ENCODE peak calls at places on chromosomes 16 and 17, in four cellular contexts. One of them, this sample, is unnamed.

GRCh38 chr16:77592021-77592420 is 130.3 kb upstream of the NUDT7 start:
- DNase-seq in GM12864: no peak
- DNase-seq in heart left ventricle: no peak
- DNase-seq in transverse colon: no peak
- DNase-seq in this sample: no peak

GRCh38 chr17:19703106-19703775 is 13.1 kb downstream of the SLC47A2 start:
- DNase-seq in GM12864: no peak
- DNase-seq in heart left ventricle: no peak
- DNase-seq in transverse colon: no peak
- DNase-seq in this sample: no peak

GRCh38 chr16:86740298-86740697 is 161.9 kb downstream of the FOXL1 start:
- DNase-seq in GM12864: no peak
- DNase-seq in heart left ventricle: no peak
- DNase-seq in transverse colon: no peak
- DNase-seq in this sample: no peak

GRCh38 chr16:1006781-1007180 is 25.2 kb downstream of the SOX8 start:
- DNase-seq in transverse colon: no peak
- DNase-seq in GM12864: no peak
- DNase-seq in heart left ventricle: no peak
- DNase-seq in this sample: no peak

GRCh38 chr16:84308120-84308519 is 13.4 kb downstream of the WFDC1 start:
- DNase-seq in heart left ventricle: peak
- DNase-seq in transverse colon: peak
- DNase-seq in GM12864: no peak
- DNase-seq in this sample: peak

GRCh38 chr17:76343106-76343505 is 10.6 kb downstream of the PRPSAP1 start:
- DNase-seq in GM12864: no peak
- DNase-seq in transverse colon: no peak
- DNase-seq in heart left ventricle: no peak
- DNase-seq in this sample: no peak

GRCh38 chr16:10964891-10965326 is 20.5 kb downstream of the CLEC16A start:
- DNase-seq in GM12864: no peak
- DNase-seq in heart left ventricle: no peak
- DNase-seq in transverse colon: no peak
- DNase-seq in this sample: no peak

GRCh38 chr16:303760-304505 is 21.0 kb downstream of the PDIA2 start:
- DNase-seq in GM12864: no peak
- DNase-seq in heart left ventricle: no peak
- DNase-seq in transverse colon: no peak
- DNase-seq in this sample: peak

GRCh38 chr16:4891886-4892216 is 44.6 kb downstream of the UBN1 start:
- DNase-seq in GM12864: no peak
- DNase-seq in transverse colon: no peak
- DNase-seq in heart left ventricle: no peak
- DNase-seq in this sample: no peak

GRCh38 chr16:89667633-89668032 is 10.0 kb downstream of the SPATA33 start:
- DNase-seq in GM12864: no peak
- DNase-seq in heart left ventricle: no peak
- DNase-seq in transverse colon: no peak
- DNase-seq in this sample: no peak

GRCh38 chr16:89981414-89981813 is 32.9 kb downstream of the DEF8 start:
- DNase-seq in transverse colon: no peak
- DNase-seq in GM12864: no peak
- DNase-seq in heart left ventricle: no peak
- DNase-seq in this sample: no peak

GRCh38 chr17:50909765-50910661 is 43.9 kb upstream of the TOB1 start:
- DNase-seq in heart left ventricle: no peak
- DNase-seq in transverse colon: no peak
- DNase-seq in GM12864: no peak
- DNase-seq in this sample: no peak

GRCh38 chr17:49239963-49240362 is 9.4 kb upstream of the PHOSPHO1 start:
- DNase-seq in heart left ventricle: no peak
- DNase-seq in transverse colon: no peak
- DNase-seq in GM12864: no peak
- DNase-seq in this sample: no peak

GRCh38 chr16:12057276-12057675 is 80.7 kb downstream of the SNX29 start:
- DNase-seq in heart left ventricle: no peak
- DNase-seq in GM12864: no peak
- DNase-seq in transverse colon: peak
- DNase-seq in this sample: peak

GRCh38 chr17:35981908-35982330 is 622 bp upstream of the CCL16 start:
- DNase-seq in transverse colon: peak
- DNase-seq in GM12864: no peak
- DNase-seq in heart left ventricle: no peak
- DNase-seq in this sample: no peak

GRCh38 chr17:48162946-48163506 is 55.5 kb downstream of the SNX11 start:
- DNase-seq in GM12864: peak
- DNase-seq in transverse colon: peak
- DNase-seq in heart left ventricle: no peak
- DNase-seq in this sample: peak

GRCh38 chr17:64240741-64241347 is 22.2 kb downstream of the TEX2 start:
- DNase-seq in heart left ventricle: peak
- DNase-seq in transverse colon: peak
- DNase-seq in GM12864: no peak
- DNase-seq in this sample: peak

GRCh38 chr17:13734880-13735279 is 133.2 kb upstream of the HS3ST3A1 start:
- DNase-seq in GM12864: no peak
- DNase-seq in transverse colon: no peak
- DNase-seq in heart left ventricle: no peak
- DNase-seq in this sample: no peak

GRCh38 chr17:76953926-76954325 is 85.7 kb downstream of the MGAT5B start:
- DNase-seq in GM12864: no peak
- DNase-seq in heart left ventricle: no peak
- DNase-seq in transverse colon: no peak
- DNase-seq in this sample: peak

GRCh38 chr17:77666881-77667395 is 291.6 kb upstream of the TNRC6C start:
- DNase-seq in heart left ventricle: no peak
- DNase-seq in transverse colon: peak
- DNase-seq in GM12864: peak
- DNase-seq in this sample: no peak

DNA sequence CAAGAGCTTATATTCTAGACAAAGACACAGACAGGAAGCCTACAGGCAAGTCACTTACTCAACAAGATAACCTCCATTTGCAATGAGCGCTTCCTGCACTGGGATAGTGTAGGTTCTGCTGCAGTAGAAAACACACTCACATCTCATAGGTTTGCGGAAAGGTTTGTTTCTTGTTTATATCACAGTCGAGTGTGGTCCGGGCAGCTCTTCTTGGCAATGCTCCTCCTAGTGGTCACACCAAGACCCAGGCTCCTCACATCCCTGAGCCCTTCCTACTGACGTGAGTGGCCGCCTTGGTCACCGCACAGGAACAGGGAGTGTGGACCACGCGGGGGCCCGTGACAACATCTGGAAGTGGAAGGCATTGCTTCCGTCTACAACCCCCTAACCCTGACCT is 48.0 kb upstream of the RBFOX3 start:
- DNase-seq in heart left ventricle: no peak
- DNase-seq in transverse colon: peak
- DNase-seq in GM12864: no peak
- DNase-seq in this sample: peak
- TF ChIP-seq CTCF in heart left ventricle: no peak
- TF ChIP-seq CTCF in transverse colon: peak
- TF ChIP-seq CTCF in GM12864: peak
- TF ChIP-seq CTCF in this sample: peak

GRCh38 chr16:83143788-83144187 is 517.0 kb downstream of the CDH13 start:
- DNase-seq in heart left ventricle: no peak
- DNase-seq in GM12864: no peak
- DNase-seq in transverse colon: peak
- DNase-seq in this sample: peak
- H3K4me3 ChIP-seq in heart left ventricle: no peak
- H3K4me3 ChIP-seq in GM12864: no peak
- H3K4me3 ChIP-seq in transverse colon: no peak
- H3K4me3 ChIP-seq in this sample: no peak

DNA sequence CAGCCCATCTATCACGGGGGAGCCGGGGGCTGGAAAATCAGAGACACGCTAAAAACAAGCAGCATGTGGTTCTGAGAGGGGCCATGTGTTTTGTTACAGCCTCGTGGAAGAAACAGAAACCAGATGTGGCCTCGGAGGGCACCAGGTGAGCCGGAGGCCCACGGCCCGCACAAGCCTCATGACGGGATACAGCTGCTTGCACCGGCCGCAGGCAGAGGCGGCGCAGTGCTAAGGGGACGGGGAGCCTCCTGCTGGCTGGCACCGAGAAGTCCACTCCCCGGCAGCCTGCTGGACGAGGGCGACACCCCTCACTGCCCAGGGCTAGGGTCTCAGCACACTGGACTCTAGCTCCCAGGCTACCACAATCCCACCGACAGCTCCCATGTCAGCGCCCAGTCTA is 19.2 kb downstream of the NDUFAF8 start:
- DNase-seq in transverse colon: no peak
- DNase-seq in GM12864: no peak
- DNase-seq in heart left ventricle: no peak
- DNase-seq in this sample: no peak
- TF ChIP-seq CTCF in transverse colon: no peak
- TF ChIP-seq CTCF in GM12864: no peak
- TF ChIP-seq CTCF in heart left ventricle: no peak
- TF ChIP-seq CTCF in this sample: no peak

DNA sequence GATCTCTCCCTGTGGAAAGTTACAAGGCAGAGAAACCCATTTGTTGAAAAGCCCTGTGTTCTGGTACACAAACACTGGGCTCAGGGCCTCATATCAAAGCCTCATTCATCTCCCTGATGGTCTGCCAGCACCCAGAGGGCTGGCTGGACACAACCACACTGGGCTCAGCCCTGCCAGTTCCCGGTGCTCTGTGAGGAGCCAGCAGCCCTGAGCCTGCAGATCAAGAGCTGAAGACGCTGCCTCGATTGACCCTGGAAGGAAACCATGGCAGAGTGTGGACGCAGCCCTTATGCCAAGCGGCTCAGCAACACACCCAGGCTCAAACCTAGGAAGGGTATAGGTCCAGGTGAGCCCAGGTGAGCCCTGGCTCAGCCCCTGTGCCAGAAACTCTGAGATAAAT is 2.6 kb downstream of the SLC39A11 start:
- DNase-seq in transverse colon: no peak
- DNase-seq in heart left ventricle: no peak
- DNase-seq in GM12864: no peak
- DNase-seq in this sample: no peak
- H3K4me3 ChIP-seq in transverse colon: no peak
- H3K4me3 ChIP-seq in heart left ventricle: no peak
- H3K4me3 ChIP-seq in GM12864: no peak
- H3K4me3 ChIP-seq in this sample: no peak

GRCh38 chr16:61885343-61885742 is 150.9 kb downstream of the CDH8 start:
- DNase-seq in GM12864: no peak
- DNase-seq in heart left ventricle: no peak
- DNase-seq in transverse colon: no peak
- DNase-seq in this sample: no peak

GRCh38 chr16:61891460-61891859 is 144.8 kb downstream of the CDH8 start:
- DNase-seq in GM12864: no peak
- DNase-seq in transverse colon: no peak
- DNase-seq in heart left ventricle: no peak
- DNase-seq in this sample: no peak

GRCh38 chr16:61892531-61892930 is 143.7 kb downstream of the CDH8 start:
- DNase-seq in GM12864: no peak
- DNase-seq in transverse colon: no peak
- DNase-seq in heart left ventricle: no peak
- DNase-seq in this sample: no peak

GRCh38 chr16:61887903-61888302 is 148.3 kb downstream of the CDH8 start:
- DNase-seq in heart left ventricle: no peak
- DNase-seq in transverse colon: no peak
- DNase-seq in GM12864: no peak
- DNase-seq in this sample: no peak

GRCh38 chr16:61890346-61890745 is 145.9 kb downstream of the CDH8 start:
- DNase-seq in GM12864: no peak
- DNase-seq in transverse colon: no peak
- DNase-seq in heart left ventricle: no peak
- DNase-seq in this sample: no peak
- TF ChIP-seq CTCF in GM12864: no peak
- TF ChIP-seq CTCF in transverse colon: no peak
- TF ChIP-seq CTCF in heart left ventricle: no peak
- TF ChIP-seq CTCF in this sample: no peak

DNA sequence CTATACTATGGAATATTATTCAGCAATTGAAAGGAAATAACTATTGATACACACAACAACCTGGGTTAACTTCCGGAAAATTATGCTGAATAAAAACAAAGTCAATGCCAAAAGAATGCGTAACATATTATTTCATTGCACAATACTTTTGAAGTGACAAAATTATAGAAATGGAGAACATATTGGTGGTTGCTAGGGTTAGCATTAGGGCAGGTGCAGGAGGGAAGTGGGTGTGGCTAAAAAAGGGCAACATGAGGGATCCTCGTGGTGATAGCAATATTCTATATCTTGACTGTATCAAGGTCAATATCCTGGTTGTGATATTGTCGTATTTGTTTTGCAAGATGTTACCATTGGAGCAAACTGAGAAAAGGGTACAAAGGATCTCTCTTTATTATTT is 34.8 kb downstream of the PIK3R5 start:
- DNase-seq in heart left ventricle: no peak
- DNase-seq in transverse colon: no peak
- DNase-seq in GM12864: no peak
- DNase-seq in this sample: no peak
- H3K4me3 ChIP-seq in heart left ventricle: no peak
- H3K4me3 ChIP-seq in transverse colon: no peak
- H3K4me3 ChIP-seq in GM12864: no peak
- H3K4me3 ChIP-seq in this sample: no peak

GRCh38 chr17:4609761-4610160 is 25.4 kb downstream of the SMTNL2 start:
- DNase-seq in heart left ventricle: no peak
- DNase-seq in transverse colon: no peak
- DNase-seq in GM12864: no peak
- DNase-seq in this sample: no peak
- TF ChIP-seq CTCF in heart left ventricle: no peak
- TF ChIP-seq CTCF in transverse colon: no peak
- TF ChIP-seq CTCF in GM12864: no peak
- TF ChIP-seq CTCF in this sample: no peak

DNA sequence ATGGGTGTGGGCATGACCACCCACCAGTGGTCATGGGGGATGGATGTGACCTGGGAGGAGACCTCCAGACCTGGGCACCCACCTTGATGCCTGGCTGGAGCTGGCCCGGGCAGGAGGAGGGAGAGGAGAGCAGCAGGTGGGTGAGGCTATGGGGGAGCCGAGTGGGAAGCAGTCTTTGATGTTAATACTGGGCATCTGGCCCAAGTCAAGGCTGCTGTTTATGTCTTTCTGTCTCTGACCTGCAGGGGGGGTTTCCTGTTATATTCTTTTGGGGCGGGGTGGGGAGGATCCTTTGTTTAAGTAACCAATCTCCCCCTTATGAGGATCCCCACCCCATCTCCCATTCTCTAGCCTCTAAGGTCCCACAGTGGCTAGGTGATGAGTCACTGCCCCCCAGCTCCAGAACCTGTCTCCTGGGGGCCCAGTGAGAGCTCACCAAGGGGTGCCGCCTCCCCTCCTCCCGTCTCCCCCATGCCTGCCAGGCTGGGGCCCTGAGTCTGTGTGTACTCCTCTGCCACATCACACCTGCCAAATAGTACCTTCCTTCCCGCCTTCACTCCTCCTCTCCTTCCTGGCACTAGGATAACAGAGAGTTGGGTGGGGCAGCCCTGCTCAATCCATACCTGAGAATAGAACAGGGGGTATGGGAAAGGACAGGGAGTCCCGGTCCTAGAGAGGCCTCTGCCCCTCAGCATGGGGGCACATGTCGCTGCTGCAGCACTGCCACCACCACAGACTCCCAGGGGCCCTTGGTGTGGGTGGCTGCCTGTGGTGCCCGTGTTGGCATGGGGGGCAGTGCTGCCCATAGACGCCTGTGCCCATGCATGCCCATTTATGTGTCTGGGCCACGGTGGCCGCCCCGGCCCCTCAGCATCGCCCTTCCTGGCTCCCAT is 7.2 kb downstream of the THRA start:
- DNase-seq in transverse colon: peak
- DNase-seq in GM12864: no peak
- DNase-seq in heart left ventricle: peak
- DNase-seq in this sample: peak
- H3K4me3 ChIP-seq in transverse colon: no peak
- H3K4me3 ChIP-seq in GM12864: no peak
- H3K4me3 ChIP-seq in heart left ventricle: peak
- H3K4me3 ChIP-seq in this sample: no peak

GRCh38 chr17:42183741-42184711 is 1.2 kb downstream of the HCRT start:
- DNase-seq in heart left ventricle: peak
- DNase-seq in transverse colon: peak
- DNase-seq in GM12864: no peak
- DNase-seq in this sample: peak
- TF ChIP-seq CTCF in heart left ventricle: peak
- TF ChIP-seq CTCF in transverse colon: peak
- TF ChIP-seq CTCF in GM12864: peak
- TF ChIP-seq CTCF in this sample: peak

This sample was measured in fibroblast of the aortic adventitia.